ENCODE peak calls at places on chromosomes 12 and 14, in eight cellular contexts. Z is stimulated activated CD8-positive, alpha-beta memory T cell treated with anti-CD3 and anti-CD28 coated beads, Interleukin-12 subunit alpha, Interleukin-12 subunit beta, amount 100 ng/mL, for 1 hour; X is H1; F is EL; W is lower lobe of right lung; R is heart left ventricle; N is mucosa of gallbladder; V is astrocyte of the spinal cord. O is an unnamed sample.

GRCh38 chr12:225012-225411 is 11.1 kb upstream of the SLC6A12 start:
- DNase-seq in Z (no peak), X (no peak), F (no peak), W (no peak), R (no peak), N (no peak), V (no peak), O (no peak)

GRCh38 chr12:109544955-109545531 is 28.3 kb downstream of the MMAB start:
- DNase-seq in Z (no peak), X (no peak), F (peak; percentile 61), W (no peak), R (peak; percentile 63), N (no peak), V (no peak), O (no peak)

GRCh38 chr12:11545438-11546330 is 103.8 kb upstream of the ETV6 start:
- DNase-seq in Z (no peak), X (no peak), F (peak; percentile 16), W (no peak), R (no peak), N (no peak), V (no peak), O (peak; percentile 30)

GRCh38 chr14:103137721-103138482 is 14.6 kb downstream of the TNFAIP2 start:
- DNase-seq in Z (no peak), X (no peak), F (no peak), W (peak; percentile 65), R (no peak), N (no peak), V (no peak), O (no peak)

GRCh38 chr12:107327783-107328182 is 234.4 kb upstream of the CRY1 start:
- DNase-seq in Z (no peak), X (no peak), F (no peak), W (no peak), R (no peak), N (no peak), V (no peak), O (no peak)

GRCh38 chr14:75018684-75019083 is 16.0 kb downstream of the EIF2B2 start:
- DNase-seq in Z (no peak), X (no peak), F (no peak), W (no peak), R (no peak), N (peak; percentile 48), V (no peak), O (no peak)

GRCh38 chr12:50638482-50638880 is 125.4 kb upstream of the ATF1 start:
- DNase-seq in Z (no peak), X (no peak), F (no peak), W (no peak), R (no peak), N (no peak), V (no peak), O (no peak)

GRCh38 chr14:71725802-71726638 is 206.2 kb upstream of the RGS6 start:
- DNase-seq in Z (no peak), X (no peak), F (peak; percentile 60), W (no peak), R (no peak), N (no peak), V (peak; percentile 80), O (no peak)

GRCh38 chr12:2389079-2389790 is 336.4 kb downstream of the CACNA1C start:
- DNase-seq in Z (no peak), X (no peak), F (peak; percentile 23), W (no peak), R (no peak), N (peak; percentile 37), V (no peak), O (no peak)

GRCh38 chr12:10243803-10244520 is 31.3 kb downstream of the GABARAPL1 start:
- DNase-seq in Z (peak; percentile 17), X (no peak), F (no peak), W (no peak), R (no peak), N (no peak), V (no peak), O (no peak)

GRCh38 chr12:19783547-19784444 is 344.5 kb downstream of the AEBP2 start:
- DNase-seq in Z (no peak), X (no peak), F (no peak), W (no peak), R (peak; percentile 69), N (no peak), V (no peak), O (peak; percentile 44)

GRCh38 chr12:20189767-20190166 is 178.6 kb upstream of the PDE3A start:
- DNase-seq in Z (no peak), X (no peak), F (no peak), W (no peak), R (no peak), N (no peak), V (no peak), O (no peak)

GRCh38 chr12:116697305-116698130 is 40.4 kb downstream of the SPRING1 start:
- DNase-seq in Z (no peak), X (no peak), F (peak; percentile 21), W (no peak), R (no peak), N (peak; percentile 34), V (no peak), O (peak; percentile 83)

GRCh38 chr14:102982852-102983470 is 60.5 kb downstream of the AMN start:
- DNase-seq in Z (no peak), X (no peak), F (no peak), W (no peak), R (no peak), N (no peak), V (no peak), O (no peak)

GRCh38 chr12:121794532-121795028 is 1.1 kb upstream of the RHOF start:
- DNase-seq in Z (no peak), X (no peak), F (no peak), W (no peak), R (peak; percentile 76), N (no peak), V (no peak), O (no peak)

GRCh38 chr14:102262894-102263462 is 42.0 kb downstream of the MOK start:
- DNase-seq in Z (no peak), X (peak; percentile 50), F (peak; percentile 65), W (no peak), R (no peak), N (no peak), V (peak; percentile 59), O (peak; percentile 46)

GRCh38 chr14:30238936-30239335 is 311.3 kb upstream of the PRKD1 start:
- DNase-seq in Z (no peak), X (no peak), F (no peak), W (no peak), R (no peak), N (no peak), V (no peak), O (no peak)

GRCh38 chr12:2813573-2814185 is 1.2 kb downstream of the ITFG2 start:
- DNase-seq in Z (no peak), X (no peak), F (peak; percentile 69), W (no peak), R (no peak), N (peak; percentile 51), V (peak; percentile 67), O (peak; percentile 84)

GRCh38 chr12:88516811-88517210 is 63.5 kb downstream of the KITLG start:
- DNase-seq in Z (no peak), X (no peak), F (no peak), W (no peak), R (no peak), N (no peak), V (no peak), O (no peak)

GRCh38 chr12:105676694-105677093 is 346.2 kb downstream of the C12orf75 start:
- DNase-seq in Z (no peak), X (no peak), F (no peak), W (no peak), R (no peak), N (no peak), V (no peak), O (no peak)

GRCh38 chr14:23209651-23210423 is 26.4 kb upstream of the SLC7A8 start:
- DNase-seq in Z (no peak), X (no peak), F (peak; percentile 20), W (no peak), R (no peak), N (no peak), V (no peak), O (no peak)

GRCh38 chr12:88889326-88890110 is 309.2 kb upstream of the KITLG start:
- DNase-seq in Z (no peak), X (no peak), F (peak; percentile 41), W (no peak), R (no peak), N (no peak), V (peak; percentile 59), O (no peak)

GRCh38 chr12:115264605-115265004 is 580.6 kb upstream of the TBX3 start:
- DNase-seq in Z (no peak), X (no peak), F (no peak), W (no peak), R (no peak), N (no peak), V (no peak), O (no peak)

GRCh38 chr14:35286707-35287106 is 5.5 kb upstream of the PSMA6 start:
- DNase-seq in Z (no peak), X (no peak), F (no peak), W (no peak), R (no peak), N (no peak), V (no peak), O (no peak)

GRCh38 chr12:27297576-27297975 is 35.1 kb upstream of the BMAL2 start:
- DNase-seq in Z (no peak), X (no peak), F (no peak), W (no peak), R (no peak), N (no peak), V (no peak), O (no peak)

GRCh38 chr14:102949801-102950451 is 27.5 kb downstream of the AMN start:
- DNase-seq in Z (no peak), X (no peak), F (no peak), W (no peak), R (no peak), N (peak; percentile 55), V (peak; percentile 54), O (no peak)

GRCh38 chr14:99619873-99620834 is 16.1 kb upstream of the CCDC85C start:
- DNase-seq in Z (no peak), X (no peak), F (peak; percentile 56), W (no peak), R (no peak), N (no peak), V (peak; percentile 32), O (no peak)

GRCh38 chr12:48958049-48958388 is 732 bp upstream of the ARF3 start:
- DNase-seq in Z (no peak), X (no peak), F (no peak), W (no peak), R (no peak), N (no peak), V (no peak), O (no peak)

GRCh38 chr14:98444077-98444476 is 827.9 kb downstream of the BCL11B start:
- DNase-seq in Z (peak; percentile 3), X (no peak), F (no peak), W (no peak), R (no peak), N (no peak), V (no peak), O (no peak)